ENCODE peak calls at places on chromosomes 4 and X, in ten cellular contexts. U is stimulated activated CD8-positive, alpha-beta memory T cell treated with anti-CD3 and anti-CD28 coated beads, Interleukin-15, amount 100 ng/mL, for 24 hours; V is AG09319; H is tibial artery; D is NB4; F is left lung; T is activated T-cell treated with anti-CD3 and anti-CD28 coated beads, Interleukin-2, amount 50 U/mL, for 1 hour; I is upper lobe of left lung; E is GDM1; C is stimulated activated CD4-positive, alpha-beta T cell treated with anti-CD3 and anti-CD28 coated beads, TNF-alpha, amount 100 ng/mL, for 1 hour. P is an unnamed sample.
A peak's percentile ranks its signal among the peaks of the same experiment; 100 is the strongest.

GRCh38 chrX:5575407-5575806 is 653.3 kb downstream of the NLGN4X start:
- DNase-seq in U (no peak), V (no peak), H (no peak), D (no peak), F (no peak), T (no peak), I (no peak), E (no peak), C (no peak), P (no peak)

GRCh38 chrX:54641530-54641929 is 111.5 kb downstream of the GNL3L start:
- DNase-seq in U (no peak), V (no peak), H (no peak), D (no peak), F (no peak), T (no peak), I (no peak), E (no peak), C (no peak), P (no peak)

GRCh38 chr4:6180841-6181631 is 19.3 kb downstream of the JAKMIP1 start:
- DNase-seq in U (no peak), V (no peak), H (no peak), D (no peak), F (no peak), T (no peak), I (no peak), E (no peak), C (no peak), P (no peak)

GRCh38 chr4:150160473-150160872 is 82.2 kb downstream of the DCLK2 start:
- DNase-seq in U (no peak), V (no peak), H (no peak), D (no peak), F (no peak), T (no peak), I (no peak), E (no peak), C (no peak), P (no peak)

GRCh38 chr4:57064811-57065711 is 45.1 kb downstream of the IGFBP7 start:
- DNase-seq in U (no peak), V (peak; percentile 70), H (peak; percentile 83), D (no peak), F (peak; percentile 51), T (no peak), I (no peak), E (no peak), C (no peak), P (peak; percentile 87)

GRCh38 chrX:113741744-113742143 is 842.1 kb upstream of the HTR2C start:
- DNase-seq in U (no peak), V (peak; percentile 22), H (no peak), D (peak; percentile 19), F (no peak), T (no peak), I (no peak), E (no peak), C (no peak), P (peak; percentile 50)

GRCh38 chr4:22454955-22455354 is 60.9 kb downstream of the ADGRA3 start:
- DNase-seq in U (no peak), V (no peak), H (no peak), D (no peak), F (no peak), T (no peak), I (no peak), E (no peak), C (no peak), P (no peak)

GRCh38 chrX:84737471-84737871 is 235.2 kb upstream of the HDX start:
- DNase-seq in U (no peak), V (no peak), H (peak; percentile 74), D (no peak), F (no peak), T (no peak), I (no peak), E (no peak), C (no peak), P (no peak)

GRCh38 chrX:11970935-11971334 is 167.3 kb upstream of the FRMPD4 start:
- DNase-seq in U (no peak), V (no peak), H (no peak), D (no peak), F (no peak), T (no peak), I (no peak), E (no peak), C (no peak), P (no peak)

GRCh38 chr4:56321246-56321645 is 66.0 kb downstream of the AASDH start:
- DNase-seq in U (no peak), V (no peak), H (no peak), D (no peak), F (no peak), T (no peak), I (no peak), E (no peak), C (no peak), P (no peak)

GRCh38 chr4:38105475-38105874 is 145.3 kb downstream of the PTTG2 start:
- DNase-seq in U (no peak), V (no peak), H (no peak), D (no peak), F (no peak), T (no peak), I (no peak), E (no peak), C (no peak), P (no peak)

GRCh38 chr4:52864816-52865215 is 2.7 kb downstream of the RASL11B start:
- DNase-seq in U (no peak), V (peak; percentile 25), H (no peak), D (no peak), F (no peak), T (no peak), I (no peak), E (no peak), C (no peak), P (no peak)

GRCh38 chrX:151711787-151712186 is 4.0 kb upstream of the FATE1 start:
- DNase-seq in U (no peak), V (no peak), H (no peak), D (no peak), F (no peak), T (no peak), I (no peak), E (no peak), C (no peak), P (no peak)

GRCh38 chr4:102174800-102175199 is 170.5 kb downstream of the SLC39A8 start:
- DNase-seq in U (no peak), V (no peak), H (no peak), D (no peak), F (no peak), T (no peak), I (no peak), E (no peak), C (no peak), P (no peak)

GRCh38 chr4:83644677-83645639 is 109.0 kb downstream of the GPAT3 start:
- DNase-seq in U (no peak), V (peak; percentile 30), H (no peak), D (peak; percentile 79), F (no peak), T (no peak), I (no peak), E (peak; percentile 14), C (no peak), P (peak; percentile 82)

GRCh38 chr4:153205028-153205648 is 895 bp downstream of the TRIM2 start:
- DNase-seq in U (no peak), V (no peak), H (no peak), D (no peak), F (no peak), T (peak; percentile 51), I (peak; percentile 39), E (no peak), C (no peak), P (no peak)

GRCh38 chr4:101239685-101240084 is 107.6 kb downstream of the PPP3CA start:
- DNase-seq in U (no peak), V (no peak), H (no peak), D (no peak), F (no peak), T (no peak), I (no peak), E (no peak), C (no peak), P (no peak)

GRCh38 chrX:37757082-37757481 is 22.8 kb upstream of the CYBB start:
- DNase-seq in U (no peak), V (no peak), H (no peak), D (peak; percentile 36), F (no peak), T (no peak), I (no peak), E (no peak), C (no peak), P (no peak)

GRCh38 chrX:53594354-53594753 is 92.2 kb downstream of the HUWE1 start:
- DNase-seq in U (no peak), V (no peak), H (no peak), D (no peak), F (no peak), T (no peak), I (no peak), E (no peak), C (no peak), P (peak; percentile 34)

GRCh38 chr4:138110815-138111214 is 131.3 kb downstream of the SLC7A11 start:
- DNase-seq in U (no peak), V (no peak), H (no peak), D (no peak), F (no peak), T (no peak), I (no peak), E (no peak), C (no peak), P (peak; percentile 5)

GRCh38 chrX:123155327-123155726 is 28.8 kb upstream of the GRIA3 start:
- DNase-seq in U (no peak), V (no peak), H (no peak), D (no peak), F (no peak), T (no peak), I (no peak), E (no peak), C (no peak), P (no peak)

GRCh38 chr4:77015390-77015789 is 60.4 kb downstream of the CCNI start:
- DNase-seq in U (no peak), V (no peak), H (no peak), D (no peak), F (no peak), T (no peak), I (no peak), E (no peak), C (no peak), P (no peak)

GRCh38 chrX:131727778-131728177 is 183.9 kb downstream of the OR13H1 start:
- DNase-seq in U (no peak), V (no peak), H (no peak), D (no peak), F (no peak), T (no peak), I (no peak), E (no peak), C (no peak), P (no peak)

GRCh38 chr4:95255396-95256107 is 293.2 kb downstream of the UNC5C start:
- DNase-seq in U (no peak), V (no peak), H (no peak), D (no peak), F (no peak), T (no peak), I (no peak), E (no peak), C (no peak), P (no peak)